ENCODE peak calls at places on chromosomes 3 and 15, in nine cellular contexts. H, F, P, D, G, C, J, E and K are unnamed samples.

GRCh38 chr3:72270072-72270611 is 485.2 kb upstream of the PROK2 start:
- ATAC-seq in H (peak; percentile 94), F (peak; percentile 41), P (peak; percentile 78), D (peak; percentile 76), G (peak; percentile 77), C (peak; percentile 59), J (peak; percentile 94), E (peak; percentile 82), K (peak; percentile 95)

GRCh38 chr3:120311863-120312794 is 27.1 kb upstream of the GPR156 start:
- ATAC-seq in H (no peak), F (no peak), P (no peak), D (no peak), G (no peak), C (no peak), J (no peak), E (no peak), K (no peak)

GRCh38 chr3:122774564-122774963 is 19.1 kb downstream of the HSPBAP1 start:
- ATAC-seq in H (no peak), F (peak; percentile 66), P (no peak), D (no peak), G (no peak), C (peak; percentile 53), J (no peak), E (peak; percentile 43), K (no peak)

GRCh38 chr15:88487176-88487795 is 19.8 kb downstream of the MRPS11 start:
- ATAC-seq in H (no peak), F (no peak), P (no peak), D (no peak), G (no peak), C (peak; percentile 66), J (no peak), E (peak; percentile 69), K (no peak)

GRCh38 chr3:197793246-197793645 is 2.2 kb downstream of the LRCH3 start:
- ATAC-seq in H (no peak), F (no peak), P (no peak), D (no peak), G (no peak), C (no peak), J (no peak), E (no peak), K (no peak)

GRCh38 chr15:75178171-75178937 is 23.3 kb upstream of the C15orf39 start:
- ATAC-seq in H (peak; percentile 48), F (peak; percentile 8), P (peak; percentile 61), D (peak; percentile 4), G (peak; percentile 72), C (no peak), J (peak; percentile 36), E (peak; percentile 92), K (peak; percentile 58)

GRCh38 chr3:128069271-128069670 is 17.0 kb downstream of the SEC61A1 start:
- ATAC-seq in H (no peak), F (no peak), P (no peak), D (no peak), G (no peak), C (no peak), J (no peak), E (no peak), K (no peak)

GRCh38 chr3:73559730-73560129 is 65.0 kb downstream of the PDZRN3 start:
- ATAC-seq in H (no peak), F (peak; percentile 64), P (no peak), D (no peak), G (no peak), C (no peak), J (no peak), E (no peak), K (no peak)

GRCh38 chr15:56207092-56207491 is 36.6 kb downstream of the RFX7 start:
- ATAC-seq in H (no peak), F (no peak), P (no peak), D (no peak), G (no peak), C (no peak), J (no peak), E (no peak), K (no peak)

GRCh38 chr15:39465843-39466242 is 115.0 kb upstream of the THBS1 start:
- ATAC-seq in H (no peak), F (no peak), P (no peak), D (no peak), G (no peak), C (no peak), J (no peak), E (no peak), K (no peak)

GRCh38 chr3:184354740-184355139 is 6.7 kb downstream of the CLCN2 start:
- ATAC-seq in H (no peak), F (no peak), P (no peak), D (no peak), G (peak; percentile 15), C (peak; percentile 46), J (no peak), E (no peak), K (no peak)

GRCh38 chr3:105700575-105700974 is 168.2 kb downstream of the CBLB start:
- ATAC-seq in H (no peak), F (no peak), P (no peak), D (no peak), G (no peak), C (no peak), J (no peak), E (no peak), K (no peak)

DNA sequence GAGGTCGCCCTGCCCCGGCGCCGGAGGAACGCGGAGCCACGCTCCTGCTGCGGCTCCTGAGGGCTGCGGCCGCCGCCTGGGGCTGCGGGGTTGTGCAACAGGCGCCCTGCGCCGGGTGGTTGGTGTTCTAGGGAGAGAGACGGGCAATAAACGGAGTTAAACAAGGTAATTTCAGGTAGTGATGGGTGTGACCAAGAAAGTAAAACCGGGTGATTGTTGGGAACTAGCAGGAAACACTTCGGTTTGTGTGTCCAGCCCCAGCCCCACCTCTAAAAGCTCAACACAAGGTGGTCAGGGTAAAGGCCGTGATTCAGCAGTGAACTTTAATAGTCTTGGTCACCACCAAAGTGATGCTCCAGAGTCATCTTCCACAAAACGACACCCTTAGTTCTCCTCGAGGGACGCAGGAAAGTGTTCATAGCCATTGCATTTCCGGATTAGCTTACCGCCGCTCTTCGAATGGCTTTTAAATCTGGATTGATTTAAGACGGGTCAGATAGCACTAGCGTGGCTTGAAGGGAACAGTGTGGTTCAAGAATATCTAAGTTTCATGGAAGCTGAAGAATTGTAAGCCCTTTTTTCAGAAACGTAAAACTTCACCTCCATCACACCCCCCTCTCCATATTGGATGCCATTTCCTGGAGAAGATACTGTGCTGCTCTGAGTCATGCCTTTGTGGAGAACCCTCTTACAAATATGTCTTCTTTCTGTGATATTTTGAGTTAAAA is 702 bp downstream of the RNF7 start:
- ATAC-seq in H (peak; percentile 59), F (peak; percentile 28), P (peak; percentile 58), D (peak; percentile 61), G (peak; percentile 67), C (peak; percentile 44), J (peak; percentile 41), E (peak; percentile 69), K (peak; percentile 44)
- TF ChIP-seq POLR2A in H (no peak), F (peak; percentile 28), P (no peak), D (no peak), G (no peak), C (no peak), J (no peak), E (no peak), K (no peak)

DNA sequence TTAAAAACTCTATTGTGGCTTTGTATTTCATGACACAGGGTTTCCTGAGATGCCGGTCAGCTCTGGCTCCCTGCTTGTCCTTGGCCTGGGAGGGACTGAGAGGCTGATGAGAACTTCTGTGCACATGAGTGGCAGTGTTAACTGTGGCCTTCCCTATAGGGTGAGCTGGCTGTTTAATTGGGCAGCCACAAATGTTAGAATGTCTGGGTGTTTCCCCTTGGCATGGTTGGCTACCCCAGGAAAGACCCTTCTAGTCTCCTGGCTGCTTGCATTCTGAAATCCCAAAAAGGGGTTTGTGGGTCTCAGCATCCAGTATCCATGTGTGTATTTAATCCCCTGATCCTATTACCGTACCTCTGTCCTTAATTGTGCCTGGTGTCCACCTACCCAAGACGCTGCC is 3.0 kb upstream of the KLF13 start:
- ATAC-seq in H (no peak), F (no peak), P (no peak), D (no peak), G (no peak), C (no peak), J (no peak), E (no peak), K (no peak)
- H3K4me1 ChIP-seq in H (no peaks in the 10 kb centered on the region), F (peaks cover 5% of the 10 kb centered on the region), P (no peaks in the 10 kb centered on the region), D (peaks cover 14% of the 10 kb centered on the region), G (peaks cover 38% of the 10 kb centered on the region), C (peaks cover 4% of the 10 kb centered on the region), J (peaks cover 13% of the 10 kb centered on the region), E (peaks cover 30% of the 10 kb centered on the region), K (peaks cover 25% of the 10 kb centered on the region)

GRCh38 chr15:45364271-45364670 is 14.1 kb downstream of the GATM start:
- ATAC-seq in H (no peak), F (no peak), P (no peak), D (no peak), G (no peak), C (no peak), J (no peak), E (no peak), K (no peak)

GRCh38 chr15:45362419-45362818 is 15.9 kb downstream of the GATM start:
- ATAC-seq in H (no peak), F (no peak), P (peak; percentile 13), D (no peak), G (no peak), C (no peak), J (no peak), E (no peak), K (no peak)

GRCh38 chr15:45361883-45362282 is 16.5 kb downstream of the GATM start:
- ATAC-seq in H (no peak), F (no peak), P (peak; percentile 56), D (no peak), G (no peak), C (no peak), J (peak; percentile 16), E (no peak), K (no peak)

DNA sequence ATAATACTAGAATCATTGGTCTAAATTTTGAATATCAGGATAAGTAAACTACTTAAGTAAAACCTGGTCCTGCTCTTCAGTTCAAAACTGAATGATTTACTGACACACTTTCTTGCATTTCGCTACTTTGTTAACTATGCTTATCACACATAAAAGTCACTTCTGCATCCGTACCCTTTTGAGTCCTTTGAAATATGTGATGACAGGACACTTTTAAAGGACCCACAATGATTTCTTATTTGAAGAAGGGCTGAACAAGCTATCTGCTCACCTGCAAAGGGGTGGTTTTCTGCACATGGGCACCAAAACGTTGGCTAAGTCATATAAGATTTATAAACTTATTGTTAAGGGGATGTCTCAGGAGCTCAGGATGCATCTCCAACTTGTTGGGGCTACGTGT is 15.0 kb downstream of the GATM start:
- ATAC-seq in H (no peak), F (no peak), P (no peak), D (no peak), G (no peak), C (no peak), J (no peak), E (no peak), K (no peak)
- H3K36me3 ChIP-seq in H (peaks cover 96% of the 10 kb centered on the region), F (no peaks in the 10 kb centered on the region), P (peaks cover 89% of the 10 kb centered on the region), D (peaks cover 8% of the 10 kb centered on the region), G (peaks cover 11% of the 10 kb centered on the region), C (no peaks in the 10 kb centered on the region), J (peaks cover 54% of the 10 kb centered on the region), E (no peaks in the 10 kb centered on the region), K (peaks cover 96% of the 10 kb centered on the region)

DNA sequence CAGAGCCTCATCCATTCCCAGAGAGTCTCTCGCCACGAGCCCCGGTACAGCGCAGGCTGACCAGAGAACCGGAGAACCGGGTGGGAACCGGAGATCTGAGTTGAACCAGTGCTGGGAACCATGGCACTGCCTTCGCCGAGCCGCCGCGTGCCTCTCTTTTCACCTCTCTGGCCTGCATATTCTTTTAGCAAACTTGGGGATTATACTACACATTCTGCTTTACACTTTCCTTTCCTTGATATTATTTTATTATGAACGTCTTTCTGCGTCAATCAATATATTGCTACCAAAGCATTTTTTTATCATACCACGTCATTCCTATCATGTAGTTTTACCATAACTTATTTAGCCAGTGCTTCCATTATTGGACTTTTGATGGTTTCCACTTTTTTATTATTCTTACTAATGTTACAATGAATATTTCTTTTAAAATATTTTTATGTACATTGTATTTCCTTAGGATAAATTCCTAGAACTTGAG is 7.3 kb downstream of the NRROS start:
- ATAC-seq in H (no peak), F (no peak), P (no peak), D (no peak), G (no peak), C (no peak), J (no peak), E (no peak), K (no peak)
- TF ChIP-seq POLR2A in H (no peak), F (no peak), P (no peak), D (no peak), G (no peak), C (no peak), J (no peak), E (no peak), K (no peak)